ENCODE peak calls at places on chromosomes 11 and 22, in four cellular contexts. One of them, this sample, is unnamed.

GRCh38 chr11:131601586-131601985 is 231.2 kb downstream of the NTM start:
- DNase-seq in IMR-90: no peak
- DNase-seq in OCI-LY7: no peak
- DNase-seq in HCT116: no peak
- DNase-seq in this sample: no peak

GRCh38 chr11:31818874-31819331 is 7.8 kb upstream of the PAX6 start:
- DNase-seq in IMR-90: no peak
- DNase-seq in OCI-LY7: no peak
- DNase-seq in HCT116: no peak
- DNase-seq in this sample: no peak

GRCh38 chr11:25953015-25953414 is 378.9 kb upstream of the ANO3 start:
- DNase-seq in IMR-90: no peak
- DNase-seq in OCI-LY7: no peak
- DNase-seq in HCT116: no peak
- DNase-seq in this sample: no peak

GRCh38 chr11:115579181-115579825 is 75.1 kb upstream of the CADM1 start:
- DNase-seq in IMR-90: no peak
- DNase-seq in OCI-LY7: no peak
- DNase-seq in HCT116: no peak
- DNase-seq in this sample: no peak

GRCh38 chr11:122843281-122844150 is 5.2 kb downstream of the CRTAM start:
- DNase-seq in IMR-90: no peak
- DNase-seq in OCI-LY7: no peak
- DNase-seq in HCT116: no peak
- DNase-seq in this sample: no peak

GRCh38 chr11:75352417-75353206 is 1.2 kb upstream of the ARRB1 start:
- DNase-seq in IMR-90: no peak
- DNase-seq in OCI-LY7: no peak
- DNase-seq in HCT116: no peak
- DNase-seq in this sample: no peak

GRCh38 chr22:43972931-43973330 is 17.7 kb downstream of the SAMM50 start:
- DNase-seq in IMR-90: no peak
- DNase-seq in OCI-LY7: no peak
- DNase-seq in HCT116: no peak
- DNase-seq in this sample: no peak

GRCh38 chr11:60809249-60809648 is 24.1 kb downstream of the MS4A10 start:
- DNase-seq in IMR-90: no peak
- DNase-seq in OCI-LY7: no peak
- DNase-seq in HCT116: no peak
- DNase-seq in this sample: no peak

GRCh38 chr11:27158763-27159679 is 118.4 kb downstream of the BBOX1 start:
- DNase-seq in IMR-90: peak; percentile 81
- DNase-seq in OCI-LY7: peak; percentile 71
- DNase-seq in HCT116: peak; percentile 58
- DNase-seq in this sample: peak; percentile 48

GRCh38 chr22:33538277-33538885 is 381.9 kb downstream of the LARGE1 start:
- DNase-seq in IMR-90: no peak
- DNase-seq in OCI-LY7: no peak
- DNase-seq in HCT116: no peak
- DNase-seq in this sample: no peak
- H3K4me3 ChIP-seq in IMR-90: no peak overlapping the region
- H3K4me3 ChIP-seq in OCI-LY7: no peak overlapping the region
- H3K4me3 ChIP-seq in HCT116: no peak overlapping the region
- H3K4me3 ChIP-seq in this sample: no peak overlapping the region

DNA sequence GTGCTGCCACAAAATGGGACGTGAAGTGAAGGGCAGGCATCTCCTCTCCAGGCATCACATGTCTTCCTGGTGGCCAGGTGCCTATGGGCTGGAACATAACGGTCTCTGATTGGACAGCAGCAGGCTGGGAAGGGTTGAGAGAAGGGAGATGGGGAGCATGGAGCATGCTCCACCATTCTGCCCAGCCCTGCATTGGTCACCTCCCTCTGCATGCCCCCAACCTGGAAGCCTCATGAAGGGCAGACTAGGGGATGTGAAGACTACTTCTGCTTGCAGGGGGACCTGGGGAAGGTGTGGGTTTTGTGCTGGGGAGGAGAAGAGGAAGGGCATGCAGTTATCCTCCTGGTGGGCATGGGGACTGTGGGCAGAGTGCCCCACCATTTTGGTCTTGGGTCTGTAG is 782.2 kb downstream of the TBC1D22A start:
- DNase-seq in IMR-90: no peak
- DNase-seq in OCI-LY7: no peak
- DNase-seq in HCT116: no peak
- DNase-seq in this sample: no peak
- H3K9me3 ChIP-seq in IMR-90: peaks cover 36% of the 10 kb centered on the region
- H3K9me3 ChIP-seq in OCI-LY7: no peaks in the 10 kb centered on the region
- H3K9me3 ChIP-seq in HCT116: no peaks in the 10 kb centered on the region
- H3K9me3 ChIP-seq in this sample: peaks cover 63% of the 10 kb centered on the region

GRCh38 chr11:86193297-86194095 is 51.1 kb upstream of the EED start:
- DNase-seq in IMR-90: peak; percentile 80
- DNase-seq in OCI-LY7: peak; percentile 87
- DNase-seq in HCT116: peak; percentile 86
- DNase-seq in this sample: peak; percentile 47
- H3K4me3 ChIP-seq in IMR-90: peak overlapping the region; percentile 11
- H3K4me3 ChIP-seq in OCI-LY7: peak overlapping the region; percentile 62
- H3K4me3 ChIP-seq in HCT116: peak overlapping the region; percentile 32
- H3K4me3 ChIP-seq in this sample: no peak overlapping the region

GRCh38 chr11:2663506-2663905 is 36.3 kb downstream of the KCNQ1OT1 start:
- DNase-seq in IMR-90: no peak
- DNase-seq in OCI-LY7: no peak
- DNase-seq in HCT116: no peak
- DNase-seq in this sample: no peak

GRCh38 chr11:2662430-2663299 is 37.1 kb downstream of the KCNQ1OT1 start:
- DNase-seq in IMR-90: no peak
- DNase-seq in OCI-LY7: no peak
- DNase-seq in HCT116: no peak
- DNase-seq in this sample: no peak

GRCh38 chr11:2664331-2664730 is 35.5 kb downstream of the KCNQ1OT1 start:
- DNase-seq in IMR-90: no peak
- DNase-seq in OCI-LY7: no peak
- DNase-seq in HCT116: no peak
- DNase-seq in this sample: no peak

GRCh38 chr11:2664886-2665746 is 34.7 kb downstream of the KCNQ1OT1 start:
- DNase-seq in IMR-90: no peak
- DNase-seq in OCI-LY7: no peak
- DNase-seq in HCT116: no peak
- DNase-seq in this sample: no peak

DNA sequence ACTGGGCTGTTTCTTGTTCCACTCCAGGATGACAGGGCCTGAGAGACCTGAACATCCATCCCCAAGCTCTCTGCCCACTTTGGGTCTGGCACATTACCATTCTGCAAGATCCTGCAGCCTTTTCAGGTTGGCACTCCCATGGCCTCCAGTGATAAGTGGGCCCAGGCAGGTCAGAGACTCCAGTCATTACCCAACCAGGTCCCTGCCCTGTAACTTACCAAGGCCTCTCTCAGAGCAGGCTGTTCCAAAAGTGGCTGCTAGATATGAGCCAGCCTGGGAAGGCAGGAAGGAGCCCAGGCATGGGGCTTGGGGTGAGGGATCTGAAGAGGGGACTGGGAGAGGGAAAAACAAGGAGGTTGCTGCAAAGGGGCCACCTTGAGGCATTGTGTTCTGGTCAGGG is 35.9 kb downstream of the KCNQ1OT1 start:
- DNase-seq in IMR-90: no peak
- DNase-seq in OCI-LY7: no peak
- DNase-seq in HCT116: no peak
- DNase-seq in this sample: no peak
- H3K9me3 ChIP-seq in IMR-90: peaks cover 36% of the 10 kb centered on the region
- H3K9me3 ChIP-seq in OCI-LY7: no peaks in the 10 kb centered on the region
- H3K9me3 ChIP-seq in HCT116: peaks cover 4% of the 10 kb centered on the region
- H3K9me3 ChIP-seq in this sample: peaks cover 52% of the 10 kb centered on the region

DNA sequence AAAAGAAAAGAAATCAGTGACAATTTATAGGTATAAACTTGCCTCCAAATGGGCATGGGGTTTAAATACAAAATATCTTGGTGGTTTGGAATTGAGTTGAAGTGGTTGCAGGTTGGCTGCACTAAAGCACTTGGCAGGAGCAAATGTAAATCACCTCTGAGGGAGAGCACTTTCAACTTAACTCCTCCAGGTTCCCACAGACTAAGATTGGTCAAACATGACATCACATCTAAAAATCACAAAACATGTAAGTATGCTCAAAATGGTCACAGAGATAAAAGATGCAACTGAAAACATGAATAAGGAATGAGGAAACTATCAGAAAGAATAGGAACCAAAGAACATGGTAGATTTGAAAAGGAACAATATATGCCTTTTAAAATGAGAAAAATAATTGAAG is 12.3 kb upstream of the SHANK3 start:
- DNase-seq in IMR-90: no peak
- DNase-seq in OCI-LY7: no peak
- DNase-seq in HCT116: no peak
- DNase-seq in this sample: no peak
- H3K4me3 ChIP-seq in IMR-90: no peak overlapping the region
- H3K4me3 ChIP-seq in OCI-LY7: no peak overlapping the region
- H3K4me3 ChIP-seq in HCT116: no peak overlapping the region
- H3K4me3 ChIP-seq in this sample: no peak overlapping the region

DNA sequence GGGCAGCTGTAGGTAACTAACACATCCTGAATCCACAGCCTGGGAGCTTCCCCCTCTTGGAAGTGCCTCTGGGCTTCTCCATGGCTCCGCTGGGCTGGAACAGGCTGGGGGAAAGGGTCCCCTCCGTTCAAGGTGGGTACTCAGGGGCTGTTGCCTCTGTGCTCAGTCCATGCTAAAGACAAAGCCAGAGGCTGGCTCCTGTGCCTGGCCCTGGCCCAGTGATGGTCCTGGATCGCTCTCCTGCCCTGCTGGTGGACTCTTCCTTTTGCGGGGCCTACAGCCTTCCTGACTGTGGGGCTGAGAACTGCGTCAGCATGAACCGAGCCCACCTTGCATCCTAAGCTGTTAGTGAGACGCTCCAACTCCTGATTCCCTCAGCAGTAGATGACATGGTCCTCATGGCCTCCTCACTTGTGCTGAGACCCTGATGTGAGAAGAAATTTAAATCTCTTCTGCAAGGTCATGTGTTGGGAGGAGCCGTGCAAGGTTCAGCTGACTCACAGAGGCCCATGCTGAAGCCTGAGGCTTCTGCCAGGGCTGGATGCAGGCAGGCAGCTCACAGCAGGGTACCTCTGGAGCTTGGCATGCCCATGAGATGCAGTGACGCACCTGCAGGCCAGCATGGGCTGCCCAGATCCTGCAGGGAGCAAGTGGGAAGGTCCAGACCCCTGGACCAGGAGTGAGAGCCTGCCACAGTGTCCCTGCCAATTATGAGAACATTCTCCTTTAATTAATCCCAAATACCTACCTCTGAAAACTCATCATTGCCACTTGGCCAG is 1285.5 kb downstream of the TBC1D22A start:
- DNase-seq in IMR-90: no peak
- DNase-seq in OCI-LY7: no peak
- DNase-seq in HCT116: no peak
- DNase-seq in this sample: no peak
- H3K9me3 ChIP-seq in IMR-90: peaks cover 57% of the 10 kb centered on the region
- H3K9me3 ChIP-seq in OCI-LY7: no peaks in the 10 kb centered on the region
- H3K9me3 ChIP-seq in HCT116: no peaks in the 10 kb centered on the region
- H3K9me3 ChIP-seq in this sample: peaks cover 86% of the 10 kb centered on the region

DNA sequence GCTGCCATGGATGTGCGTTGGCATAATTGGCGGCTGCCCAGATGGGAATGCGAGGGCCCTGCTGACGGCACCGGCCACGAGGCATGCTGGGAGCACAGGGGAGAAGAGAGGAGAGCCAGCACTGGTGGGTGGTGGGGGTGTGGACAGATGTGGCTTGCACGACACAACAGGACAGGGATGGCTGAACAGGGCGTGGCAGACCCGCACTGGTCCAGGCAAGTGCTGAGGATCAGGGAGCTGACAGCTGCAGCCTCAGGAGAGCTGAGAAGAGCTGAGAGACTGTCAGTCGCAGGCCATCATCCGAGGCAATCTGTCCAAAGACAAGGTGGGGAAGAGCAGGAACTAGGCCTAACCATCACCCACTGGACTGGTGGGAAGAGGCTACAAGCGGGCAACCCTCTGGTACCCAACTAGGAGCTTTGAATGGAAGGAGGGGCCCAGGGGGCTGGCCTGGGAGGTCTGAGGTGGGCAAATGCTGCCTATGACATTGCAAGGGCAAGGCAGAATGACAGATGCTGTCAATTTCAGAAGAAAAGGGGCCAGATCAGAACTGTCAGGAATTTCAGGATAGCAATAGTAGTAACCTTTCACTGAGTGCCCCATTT is 2.4 kb downstream of the GNB1L start:
- DNase-seq in IMR-90: no peak
- DNase-seq in OCI-LY7: no peak
- DNase-seq in HCT116: no peak
- DNase-seq in this sample: no peak
- H3K4me3 ChIP-seq in IMR-90: no peak overlapping the region
- H3K4me3 ChIP-seq in OCI-LY7: peak overlapping the region; percentile 91
- H3K4me3 ChIP-seq in HCT116: no peak overlapping the region
- H3K4me3 ChIP-seq in this sample: peak overlapping the region; percentile 87

GRCh38 chr22:46159212-46159611 is 8.9 kb downstream of the PPARA start:
- DNase-seq in IMR-90: no peak
- DNase-seq in OCI-LY7: no peak
- DNase-seq in HCT116: no peak
- DNase-seq in this sample: no peak
- H3K9me3 ChIP-seq in IMR-90: no peaks in the 10 kb centered on the region
- H3K9me3 ChIP-seq in OCI-LY7: no peaks in the 10 kb centered on the region
- H3K9me3 ChIP-seq in HCT116: no peaks in the 10 kb centered on the region
- H3K9me3 ChIP-seq in this sample: no peaks in the 10 kb centered on the region

GRCh38 chr22:23925020-23925606 is 30.9 kb downstream of the MIF start:
- DNase-seq in IMR-90: no peak
- DNase-seq in OCI-LY7: no peak
- DNase-seq in HCT116: no peak
- DNase-seq in this sample: no peak

GRCh38 chr22:23926561-23926960 is 32.4 kb downstream of the MIF start:
- DNase-seq in IMR-90: no peak
- DNase-seq in OCI-LY7: no peak
- DNase-seq in HCT116: no peak
- DNase-seq in this sample: no peak

GRCh38 chr22:23922921-23923320 is 28.7 kb downstream of the MIF start:
- DNase-seq in IMR-90: no peak
- DNase-seq in OCI-LY7: no peak
- DNase-seq in HCT116: no peak
- DNase-seq in this sample: no peak
- H3K4me3 ChIP-seq in IMR-90: no peak overlapping the region
- H3K4me3 ChIP-seq in OCI-LY7: no peak overlapping the region
- H3K4me3 ChIP-seq in HCT116: no peak overlapping the region
- H3K4me3 ChIP-seq in this sample: no peak overlapping the region

DNA sequence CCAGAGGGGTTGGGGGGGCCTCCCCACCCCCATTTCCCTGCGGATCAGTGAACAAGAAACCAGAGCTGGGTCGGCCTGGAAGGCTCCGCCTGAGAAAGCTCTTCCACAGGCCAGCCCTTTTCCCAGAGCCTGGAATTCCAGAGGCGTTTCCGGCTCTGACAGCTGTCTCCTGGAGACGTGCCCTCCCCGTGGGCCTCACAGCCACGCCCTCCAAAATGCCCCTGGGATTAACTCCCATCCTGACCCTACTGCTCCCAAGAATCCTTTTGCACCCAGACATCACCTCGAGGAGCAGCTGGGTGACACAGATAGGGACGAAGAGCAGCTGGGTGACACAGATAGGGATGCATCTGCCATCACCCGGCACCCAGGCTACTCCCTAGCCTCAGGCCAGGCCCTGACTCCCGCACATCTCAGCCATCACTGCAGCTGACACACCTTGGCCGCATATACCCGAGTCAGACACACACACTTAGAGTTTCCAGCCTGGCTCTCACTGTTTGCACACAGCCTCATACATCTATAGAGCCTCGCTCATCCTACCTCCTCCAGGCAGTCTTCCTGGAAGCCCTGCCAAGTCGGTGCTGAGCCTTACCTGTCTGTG is 7.6 kb upstream of the CDC42EP1 start:
- DNase-seq in IMR-90: peak; percentile 55
- DNase-seq in OCI-LY7: no peak
- DNase-seq in HCT116: no peak
- DNase-seq in this sample: no peak
- H3K9me3 ChIP-seq in IMR-90: no peaks in the 10 kb centered on the region
- H3K9me3 ChIP-seq in OCI-LY7: no peaks in the 10 kb centered on the region
- H3K9me3 ChIP-seq in HCT116: no peaks in the 10 kb centered on the region
- H3K9me3 ChIP-seq in this sample: no peaks in the 10 kb centered on the region

This sample was measured in AG04450.